ENCODE peak calls at places on chromosomes 4 and X, in nine cellular contexts. U, X, T, P, J, S, Q, B and D are unnamed samples.

GRCh38 chrX:46180258-46180687 is 364.9 kb downstream of the ZNF674 start:
- DNase-seq in U (peak; percentile 47), X (no peak), T (no peak), P (no peak), J (peak; percentile 70), S (no peak), Q (peak; percentile 82), B (peak; percentile 74), D (no peak)

GRCh38 chr4:45347056-45347455 is 620.7 kb upstream of the GNPDA2 start:
- DNase-seq in U (no peak), X (no peak), T (no peak), P (no peak), J (no peak), S (no peak), Q (no peak), B (no peak), D (no peak)

GRCh38 chr4:24778427-24779225 is 16.7 kb upstream of the SOD3 start:
- DNase-seq in U (peak; percentile 98), X (peak; percentile 75), T (no peak), P (peak; percentile 74), J (peak; percentile 99), S (no peak), Q (peak; percentile 48), B (peak; percentile 92), D (no peak)

GRCh38 chr4:7886250-7886973 is 53.2 kb downstream of the AFAP1 start:
- DNase-seq in U (peak; percentile 62), X (no peak), T (no peak), P (no peak), J (no peak), S (no peak), Q (no peak), B (no peak), D (no peak)

GRCh38 chrX:30590368-30590767 is 12.8 kb upstream of the TASL start:
- DNase-seq in U (no peak), X (no peak), T (no peak), P (no peak), J (no peak), S (no peak), Q (no peak), B (no peak), D (no peak)

GRCh38 chrX:24876782-24877315 is 138.9 kb downstream of the ARX start:
- DNase-seq in U (no peak), X (no peak), T (no peak), P (no peak), J (no peak), S (no peak), Q (no peak), B (no peak), D (no peak)

GRCh38 chr4:47510506-47511143 is 25.6 kb downstream of the ATP10D start:
- DNase-seq in U (peak; percentile 43), X (no peak), T (no peak), P (no peak), J (peak; percentile 48), S (no peak), Q (no peak), B (no peak), D (no peak)

GRCh38 chr4:19309365-19309764 is 942.3 kb upstream of the SLIT2 start:
- DNase-seq in U (peak; percentile 74), X (no peak), T (no peak), P (no peak), J (peak; percentile 78), S (no peak), Q (peak; percentile 14), B (peak; percentile 37), D (no peak)

GRCh38 chr4:72505314-72505744 is 63.7 kb downstream of the ADAMTS3 start:
- DNase-seq in U (peak; percentile 58), X (no peak), T (no peak), P (no peak), J (peak; percentile 83), S (peak; percentile 29), Q (peak; percentile 25), B (peak; percentile 37), D (no peak)

GRCh38 chr4:22434895-22435294 is 81.0 kb downstream of the ADGRA3 start:
- DNase-seq in U (peak; percentile 63), X (no peak), T (no peak), P (no peak), J (peak; percentile 72), S (no peak), Q (peak; percentile 42), B (peak; percentile 12), D (no peak)

GRCh38 chr4:167233523-167234387 is 539 bp downstream of the SPOCK3 start:
- DNase-seq in U (no peak), X (no peak), T (no peak), P (no peak), J (peak; percentile 4), S (peak; percentile 53), Q (peak; percentile 10), B (no peak), D (no peak)

GRCh38 chr4:119103263-119103662 is 32.4 kb upstream of the MYOZ2 start:
- DNase-seq in U (peak; percentile 99), X (peak; percentile 69), T (no peak), P (peak; percentile 71), J (peak; percentile 97), S (no peak), Q (peak; percentile 96), B (peak; percentile 96), D (no peak)

GRCh38 chr4:71241467-71242401 is 97.1 kb upstream of the SLC4A4 start:
- DNase-seq in U (peak; percentile 52), X (no peak), T (no peak), P (no peak), J (no peak), S (no peak), Q (no peak), B (no peak), D (no peak)

GRCh38 chr4:6576512-6576911 is 1.5 kb downstream of the MAN2B2 start:
- DNase-seq in U (no peak), X (no peak), T (no peak), P (no peak), J (no peak), S (no peak), Q (peak; percentile 24), B (no peak), D (no peak)

GRCh38 chrX:130336531-130336930 is 3.2 kb upstream of the SLC25A14 start:
- DNase-seq in U (no peak), X (no peak), T (no peak), P (no peak), J (no peak), S (no peak), Q (no peak), B (no peak), D (no peak)

GRCh38 chrX:70998402-70999027 is 67.6 kb upstream of the SLC7A3 start:
- DNase-seq in U (peak; percentile 47), X (no peak), T (peak; percentile 6), P (no peak), J (peak; percentile 73), S (no peak), Q (peak; percentile 84), B (peak; percentile 17), D (no peak)
- TF ChIP-seq CTCF in U (peak; percentile 50), X (peak; percentile 37), T (no peak), P (no peak), J (peak; percentile 28), S (no peak), Q (peak; percentile 21), B (peak; percentile 28), D (no peak)

GRCh38 chr4:139229534-139230039 is 50.4 kb downstream of the MGARP start:
- DNase-seq in U (peak; percentile 68), X (no peak), T (no peak), P (no peak), J (peak; percentile 79), S (no peak), Q (peak; percentile 47), B (no peak), D (no peak)

GRCh38 chr4:139223682-139224317 is 46.8 kb upstream of the ELF2 start:
- DNase-seq in U (peak; percentile 76), X (no peak), T (no peak), P (peak; percentile 69), J (peak; percentile 88), S (peak; percentile 66), Q (peak; percentile 77), B (no peak), D (no peak)

GRCh38 chr4:139232751-139233150 is 47.3 kb downstream of the MGARP start:
- DNase-seq in U (no peak), X (no peak), T (no peak), P (no peak), J (no peak), S (no peak), Q (no peak), B (no peak), D (no peak)

GRCh38 chr4:139222215-139222614 is 45.2 kb upstream of the ELF2 start:
- DNase-seq in U (no peak), X (no peak), T (no peak), P (no peak), J (no peak), S (no peak), Q (no peak), B (no peak), D (no peak)

GRCh38 chr4:139227729-139228404 is 50.8 kb upstream of the ELF2 start:
- DNase-seq in U (no peak), X (no peak), T (no peak), P (no peak), J (no peak), S (no peak), Q (no peak), B (no peak), D (no peak)
- TF ChIP-seq CTCF in U (peak; percentile 6), X (peak; percentile 35), T (peak; percentile 11), P (no peak), J (peak; percentile 29), S (no peak), Q (peak; percentile 22), B (no peak), D (no peak)

GRCh38 chrX:67892391-67892790 is 348.6 kb downstream of the AR start:
- DNase-seq in U (no peak), X (no peak), T (no peak), P (no peak), J (no peak), S (no peak), Q (no peak), B (no peak), D (no peak)

GRCh38 chrX:67893931-67894330 is 350.1 kb downstream of the AR start:
- DNase-seq in U (peak; percentile 3), X (no peak), T (no peak), P (no peak), J (no peak), S (no peak), Q (peak; percentile 1), B (no peak), D (no peak)
- TF ChIP-seq CTCF in U (no peak), X (no peak), T (no peak), P (no peak), J (no peak), S (no peak), Q (no peak), B (no peak), D (no peak)

GRCh38 chrX:40495659-40496058 is 85.1 kb upstream of the ATP6AP2 start:
- DNase-seq in U (no peak), X (no peak), T (no peak), P (no peak), J (no peak), S (no peak), Q (no peak), B (no peak), D (no peak)

GRCh38 chrX:40501456-40501855 is 79.3 kb upstream of the ATP6AP2 start:
- DNase-seq in U (no peak), X (no peak), T (no peak), P (no peak), J (no peak), S (no peak), Q (no peak), B (no peak), D (no peak)

GRCh38 chrX:40502688-40503087 is 78.1 kb upstream of the ATP6AP2 start:
- DNase-seq in U (no peak), X (no peak), T (no peak), P (no peak), J (no peak), S (no peak), Q (no peak), B (no peak), D (no peak)

GRCh38 chrX:40496728-40497127 is 84.0 kb upstream of the ATP6AP2 start:
- DNase-seq in U (peak; percentile 29), X (no peak), T (no peak), P (no peak), J (peak; percentile 33), S (peak; percentile 36), Q (no peak), B (no peak), D (no peak)
- TF ChIP-seq CTCF in U (no peak), X (peak; percentile 35), T (no peak), P (no peak), J (peak; percentile 13), S (no peak), Q (no peak), B (peak; percentile 19), D (no peak)